ENCODE peak calls at places on chromosome 7, in nine cellular contexts. D, K, F, Y, J, A, U, M and L are unnamed samples. For H3K4me1, the result is how much of the 10 kb centered on the place peaks cover.

GRCh38 chr7:119999743-120000475 is 273.1 kb upstream of the KCND2 start:
- DNase-seq in D (no peak), K (no peak), F (no peak), Y (no peak), J (no peak), A (no peak), U (no peak), M (no peak), L (no peak)

GRCh38 chr7:159028456-159029401 is 115.9 kb downstream of the VIPR2 start:
- DNase-seq in D (no peak), K (peak), F (no peak), Y (peak), J (peak), A (peak), U (no peak), M (no peak), L (no peak)

GRCh38 chr7:23700058-23700457 is 10.0 kb upstream of the STK31 start:
- DNase-seq in D (no peak), K (no peak), F (no peak), Y (no peak), J (no peak), A (no peak), U (no peak), M (no peak), L (no peak)

GRCh38 chr7:47766151-47766550 is 182.1 kb downstream of the PKD1L1 start:
- DNase-seq in D (no peak), K (no peak), F (no peak), Y (no peak), J (no peak), A (no peak), U (no peak), M (no peak), L (no peak)

GRCh38 chr7:63040966-63041610 is 957.6 kb upstream of the ZNF722 start:
- DNase-seq in D (no peak), K (no peak), F (no peak), Y (no peak), J (no peak), A (peak), U (no peak), M (no peak), L (peak)

GRCh38 chr7:37927739-37928444 is 7.5 kb downstream of the EPDR1 start:
- DNase-seq in D (no peak), K (no peak), F (no peak), Y (no peak), J (no peak), A (peak), U (no peak), M (no peak), L (no peak)

GRCh38 chr7:79241288-79242055 is 212.0 kb downstream of the MAGI2 start:
- DNase-seq in D (no peak), K (no peak), F (no peak), Y (no peak), J (no peak), A (no peak), U (no peak), M (no peak), L (no peak)

GRCh38 chr7:123047955-123048354 is 52.5 kb upstream of the TAS2R16 start:
- DNase-seq in D (no peak), K (no peak), F (no peak), Y (no peak), J (no peak), A (no peak), U (no peak), M (no peak), L (no peak)

GRCh38 chr7:32161708-32162107 is 91.5 kb upstream of the PDE1C start:
- DNase-seq in D (peak), K (no peak), F (no peak), Y (no peak), J (no peak), A (no peak), U (no peak), M (no peak), L (no peak)

GRCh38 chr7:152571031-152571430 is 104.9 kb downstream of the XRCC2 start:
- DNase-seq in D (no peak), K (no peak), F (no peak), Y (no peak), J (no peak), A (no peak), U (no peak), M (no peak), L (no peak)

GRCh38 chr7:8747338-8747737 is 313.9 kb downstream of the NXPH1 start:
- DNase-seq in D (no peak), K (no peak), F (no peak), Y (no peak), J (no peak), A (no peak), U (no peak), M (no peak), L (no peak)

GRCh38 chr7:21639206-21639868 is 96.5 kb downstream of the DNAH11 start:
- DNase-seq in D (no peak), K (no peak), F (no peak), Y (no peak), J (no peak), A (no peak), U (no peak), M (no peak), L (no peak)

GRCh38 chr7:91657386-91658120 is 222.9 kb downstream of the MTERF1 start:
- DNase-seq in D (no peak), K (no peak), F (no peak), Y (no peak), J (no peak), A (no peak), U (no peak), M (no peak), L (no peak)

GRCh38 chr7:133095119-133095671 is 13.3 kb upstream of the CHCHD3 start:
- DNase-seq in D (no peak), K (no peak), F (no peak), Y (no peak), J (no peak), A (no peak), U (no peak), M (no peak), L (no peak)

GRCh38 chr7:11648104-11648503 is 183.9 kb downstream of the THSD7A start:
- DNase-seq in D (no peak), K (no peak), F (no peak), Y (no peak), J (no peak), A (no peak), U (no peak), M (no peak), L (no peak)

GRCh38 chr7:150732786-150733733 is 4.2 kb upstream of the GIMAP5 start:
- DNase-seq in D (no peak), K (peak), F (no peak), Y (no peak), J (no peak), A (no peak), U (no peak), M (no peak), L (no peak)

GRCh38 chr7:3493499-3493898 is 192.4 kb downstream of the SDK1 start:
- DNase-seq in D (no peak), K (no peak), F (no peak), Y (no peak), J (no peak), A (no peak), U (no peak), M (no peak), L (no peak)

GRCh38 chr7:80150621-80151273 is 16.1 kb downstream of the GNAI1 start:
- DNase-seq in D (no peak), K (no peak), F (no peak), Y (no peak), J (no peak), A (no peak), U (no peak), M (no peak), L (no peak)

GRCh38 chr7:73885975-73886798 is 25.2 kb downstream of the TMEM270 start:
- DNase-seq in D (peak), K (no peak), F (peak), Y (peak), J (peak), A (peak), U (no peak), M (no peak), L (no peak)

GRCh38 chr7:18513343-18513742 is 17.8 kb downstream of the HDAC9 start:
- DNase-seq in D (no peak), K (no peak), F (no peak), Y (no peak), J (no peak), A (no peak), U (no peak), M (no peak), L (no peak)

GRCh38 chr7:99422091-99422624 is 13.4 kb downstream of the BUD31 start:
- DNase-seq in D (no peak), K (no peak), F (no peak), Y (no peak), J (no peak), A (no peak), U (no peak), M (no peak), L (no peak)

GRCh38 chr7:134931487-134931886 is 54.8 kb upstream of the AGBL3 start:
- DNase-seq in D (peak), K (no peak), F (peak), Y (no peak), J (no peak), A (no peak), U (no peak), M (no peak), L (no peak)

GRCh38 chr7:93014410-93014809 is 103.4 kb downstream of the SAMD9 start:
- DNase-seq in D (no peak), K (no peak), F (no peak), Y (peak), J (no peak), A (no peak), U (no peak), M (no peak), L (no peak)

GRCh38 chr7:67907792-67908191 is 911.2 kb downstream of the TYW1 start:
- DNase-seq in D (no peak), K (no peak), F (no peak), Y (no peak), J (no peak), A (no peak), U (no peak), M (no peak), L (no peak)

GRCh38 chr7:43491123-43491522 is 91.8 kb upstream of the STK17A start:
- DNase-seq in D (no peak), K (no peak), F (no peak), Y (no peak), J (no peak), A (no peak), U (no peak), M (no peak), L (no peak)

GRCh38 chr7:76512941-76513816 is 2.8 kb downstream of the UPK3B start:
- DNase-seq in D (no peak), K (peak), F (no peak), Y (no peak), J (no peak), A (peak), U (no peak), M (no peak), L (no peak)

GRCh38 chr7:54946271-54946670 is 72.5 kb upstream of the EGFR start:
- DNase-seq in D (no peak), K (no peak), F (no peak), Y (no peak), J (no peak), A (no peak), U (no peak), M (no peak), L (no peak)

GRCh38 chr7:1418505-1419309 is 40.6 kb downstream of the MICALL2 start:
- DNase-seq in D (no peak), K (no peak), F (no peak), Y (no peak), J (no peak), A (peak), U (peak), M (no peak), L (no peak)

GRCh38 chr7:76397409-76398183 is 11.9 kb downstream of the SSC4D start:
- DNase-seq in D (peak), K (peak), F (peak), Y (peak), J (peak), A (peak), U (peak), M (peak), L (peak)

DNA sequence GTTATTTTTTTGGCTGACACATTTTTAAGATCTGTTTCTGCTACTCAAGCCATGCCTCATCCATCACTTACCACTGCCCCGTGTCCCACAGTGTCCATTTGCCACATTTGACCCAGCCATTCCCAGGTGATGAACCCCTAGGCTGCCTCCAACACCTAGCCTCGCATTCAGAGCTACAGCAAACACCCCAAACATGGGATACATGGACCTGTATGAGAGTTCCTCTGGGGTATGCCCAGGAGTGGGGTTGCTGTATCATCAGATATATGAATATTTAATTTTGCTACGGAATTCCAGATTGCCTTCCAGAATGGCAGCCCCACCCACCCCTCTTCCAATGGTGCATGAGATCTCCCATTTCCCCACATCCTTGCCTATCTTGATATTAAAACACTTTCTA is 190.1 kb upstream of the RNF32 start:
- DNase-seq in D (no peak), K (no peak), F (no peak), Y (no peak), J (no peak), A (no peak), U (no peak), M (no peak), L (no peak)
- H3K27ac ChIP-seq in D (no peak), K (no peak), F (no peak), Y (no peak), J (no peak), A (no peak), U (no peak), M (no peak), L (no peak)

GRCh38 chr7:85014936-85015335 is 171.9 kb downstream of the SEMA3D start:
- DNase-seq in D (no peak), K (no peak), F (no peak), Y (no peak), J (no peak), A (no peak), U (no peak), M (no peak), L (no peak)
- TF ChIP-seq CTCF in D (no peak), K (no peak), F (no peak), Y (no peak), J (no peak), A (no peak), U (no peak), M (no peak), L (no peak)

GRCh38 chr7:97269741-97270140 is 152.2 kb downstream of the SDHAF3 start:
- DNase-seq in D (no peak), K (no peak), F (no peak), Y (no peak), J (no peak), A (peak), U (no peak), M (no peak), L (no peak)

GRCh38 chr7:97275475-97275874 is 158.0 kb downstream of the SDHAF3 start:
- DNase-seq in D (no peak), K (no peak), F (no peak), Y (no peak), J (no peak), A (no peak), U (no peak), M (no peak), L (no peak)

GRCh38 chr7:97270280-97270679 is 152.8 kb downstream of the SDHAF3 start:
- DNase-seq in D (no peak), K (no peak), F (no peak), Y (no peak), J (no peak), A (no peak), U (no peak), M (no peak), L (no peak)

GRCh38 chr7:97272237-97272975 is 154.9 kb downstream of the SDHAF3 start:
- DNase-seq in D (no peak), K (no peak), F (no peak), Y (peak), J (no peak), A (no peak), U (peak), M (no peak), L (no peak)

DNA sequence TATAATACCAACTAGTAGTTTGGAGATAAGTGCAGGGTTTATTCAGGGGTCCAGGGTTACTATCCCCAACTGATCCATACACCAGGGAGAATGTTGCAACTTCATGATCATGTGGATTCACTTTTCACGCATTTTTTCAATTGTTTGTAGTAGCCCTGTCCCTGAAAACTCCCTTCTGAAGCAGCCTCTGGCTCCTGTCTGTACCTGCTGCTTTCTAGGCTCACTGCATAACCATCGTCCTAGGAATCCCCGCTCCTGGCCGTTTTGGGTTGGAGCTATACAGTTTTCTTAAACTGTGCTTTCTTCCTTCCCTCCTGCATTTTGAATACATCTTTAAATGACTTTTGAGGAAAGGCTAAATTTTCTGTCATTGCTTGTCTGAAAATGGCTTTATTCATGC is 154.1 kb downstream of the SDHAF3 start:
- DNase-seq in D (no peak), K (no peak), F (no peak), Y (no peak), J (no peak), A (no peak), U (no peak), M (no peak), L (no peak)
- H3K4me1 ChIP-seq in D (under half), K (under half), F (under half), Y (under half), J (under half), A (under half), U (under half), M (under half), L (under half)

DNA sequence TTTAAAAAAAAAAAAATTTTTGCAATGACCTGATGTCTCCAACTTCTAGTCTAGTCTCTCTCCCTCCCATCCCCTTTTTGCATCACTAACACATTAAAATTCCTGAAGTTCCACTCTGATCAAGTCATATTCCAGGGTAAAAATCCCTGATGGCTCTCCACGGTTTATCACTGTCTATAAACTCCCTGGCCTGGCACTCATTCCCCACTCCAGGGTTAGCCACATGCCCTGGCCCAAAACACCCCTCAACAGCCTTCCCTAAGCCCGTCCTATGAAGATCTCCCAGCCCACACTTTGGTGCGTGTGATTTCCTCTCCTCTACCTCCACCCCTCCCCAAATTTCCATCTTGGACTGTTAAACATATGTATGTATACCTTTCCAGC is 125.4 kb downstream of the JAZF1 start:
- DNase-seq in D (no peak), K (no peak), F (no peak), Y (no peak), J (no peak), A (no peak), U (no peak), M (no peak), L (no peak)
- H3K27ac ChIP-seq in D (no peak), K (no peak), F (no peak), Y (peak), J (no peak), A (no peak), U (no peak), M (no peak), L (no peak)

GRCh38 chr7:115721293-115721920 is 309.2 kb downstream of the TFEC start:
- DNase-seq in D (no peak), K (no peak), F (no peak), Y (no peak), J (no peak), A (no peak), U (no peak), M (no peak), L (no peak)

GRCh38 chr7:115719963-115720362 is 310.6 kb downstream of the TFEC start:
- DNase-seq in D (no peak), K (no peak), F (no peak), Y (no peak), J (no peak), A (no peak), U (no peak), M (no peak), L (no peak)

GRCh38 chr7:115724400-115725056 is 306.0 kb downstream of the TFEC start:
- DNase-seq in D (no peak), K (no peak), F (no peak), Y (peak), J (no peak), A (no peak), U (no peak), M (no peak), L (no peak)

GRCh38 chr7:115722302-115722701 is 308.3 kb downstream of the TFEC start:
- DNase-seq in D (no peak), K (no peak), F (no peak), Y (no peak), J (no peak), A (no peak), U (no peak), M (no peak), L (no peak)
- TF ChIP-seq CTCF in D (no peak), K (no peak), F (no peak), Y (no peak), J (no peak), A (no peak), U (no peak), M (no peak), L (no peak)

GRCh38 chr7:25727876-25728275 is 424.1 kb upstream of the NFE2L3 start:
- DNase-seq in D (no peak), K (no peak), F (no peak), Y (no peak), J (no peak), A (no peak), U (no peak), M (no peak), L (no peak)

GRCh38 chr7:25726682-25727357 is 425.2 kb upstream of the NFE2L3 start:
- DNase-seq in D (no peak), K (no peak), F (no peak), Y (no peak), J (no peak), A (no peak), U (no peak), M (no peak), L (no peak)

GRCh38 chr7:25725483-25725882 is 426.5 kb upstream of the NFE2L3 start:
- DNase-seq in D (no peak), K (no peak), F (no peak), Y (no peak), J (no peak), A (no peak), U (no peak), M (no peak), L (no peak)

GRCh38 chr7:25726180-25726579 is 425.8 kb upstream of the NFE2L3 start:
- DNase-seq in D (no peak), K (no peak), F (no peak), Y (no peak), J (no peak), A (no peak), U (no peak), M (no peak), L (no peak)

GRCh38 chr7:25727446-25727845 is 424.6 kb upstream of the NFE2L3 start:
- DNase-seq in D (no peak), K (no peak), F (no peak), Y (no peak), J (no peak), A (no peak), U (no peak), M (no peak), L (no peak)
- H3K4me1 ChIP-seq in D (under half), K (under half), F (under half), Y (under half), J (under half), A (under half), U (under half), M (under half), L (under half)

GRCh38 chr7:100687261-100687660 is 6.8 kb downstream of the GIGYF1 start:
- DNase-seq in D (no peak), K (no peak), F (no peak), Y (no peak), J (no peak), A (no peak), U (no peak), M (no peak), L (no peak)

GRCh38 chr7:100686822-100687211 is 7.2 kb downstream of the GIGYF1 start:
- DNase-seq in D (no peak), K (no peak), F (no peak), Y (no peak), J (no peak), A (no peak), U (no peak), M (no peak), L (no peak)

GRCh38 chr7:100689230-100690135 is 4.6 kb downstream of the GIGYF1 start:
- DNase-seq in D (no peak), K (no peak), F (peak), Y (no peak), J (no peak), A (no peak), U (no peak), M (no peak), L (no peak)

GRCh38 chr7:100687740-100688592 is 6.1 kb downstream of the GIGYF1 start:
- DNase-seq in D (peak), K (no peak), F (no peak), Y (no peak), J (no peak), A (no peak), U (no peak), M (no peak), L (no peak)

GRCh38 chr7:100688593-100688860 is 5.5 kb downstream of the GIGYF1 start:
- DNase-seq in D (no peak), K (no peak), F (no peak), Y (no peak), J (no peak), A (no peak), U (no peak), M (no peak), L (no peak)
- H3K27ac ChIP-seq in D (peak), K (no peak), F (no peak), Y (no peak), J (peak), A (peak), U (no peak), M (no peak), L (no peak)

GRCh38 chr7:46153951-46154787 is 233.1 kb upstream of the IGFBP3 start:
- DNase-seq in D (no peak), K (no peak), F (no peak), Y (no peak), J (no peak), A (no peak), U (no peak), M (no peak), L (no peak)
- TF ChIP-seq CTCF in D (no peak), K (no peak), F (no peak), Y (no peak), J (no peak), A (no peak), U (no peak), M (no peak), L (no peak)